ENCODE peak calls at places on chromosome 2, in four cellular contexts. Z is astrocyte, D is Karpas-422, G is neuronal stem cell. Y is an unnamed sample.

GRCh38 chr2:151569167-151569566 is 159.5 kb downstream of the RIF1 start:
- DNase-seq in D (no peak), Z (no peak), G (no peak), Y (peak)

GRCh38 chr2:241551998-241552737 is 6.4 kb upstream of the BOK start:
- DNase-seq in D (no peak), Z (no peak), G (no peak), Y (peak)

GRCh38 chr2:46836295-46837111 is 79.1 kb downstream of the MCFD2 start:
- DNase-seq in Z (peak), D (no peak), G (no peak), Y (no peak)

GRCh38 chr2:42928692-42929576 is 136.6 kb upstream of the HAAO start:
- DNase-seq in D (peak), G (peak), Z (no peak), Y (no peak)

GRCh38 chr2:153096272-153096671 is 377.9 kb downstream of the ARL6IP6 start:
- DNase-seq in Z (no peak), D (no peak), G (no peak), Y (no peak)

GRCh38 chr2:33528551-33528950 is 52.1 kb downstream of the RASGRP3 start:
- DNase-seq in D (peak), Z (no peak), G (no peak), Y (no peak)

GRCh38 chr2:57692395-57692794 is 354.2 kb upstream of the VRK2 start:
- DNase-seq in D (no peak), G (no peak), Z (no peak), Y (no peak)

GRCh38 chr2:241762321-241762932 is 14.2 kb upstream of the GAL3ST2 start:
- DNase-seq in D (no peak), G (no peak), Z (no peak), Y (no peak)

GRCh38 chr2:73920577-73921545 is 5.8 kb upstream of the DGUOK start:
- DNase-seq in Z (no peak), D (peak), G (peak), Y (peak)

GRCh38 chr2:219633276-219634065 is 6.0 kb downstream of the SLC4A3 start:
- DNase-seq in G (no peak), D (no peak), Z (no peak), Y (no peak)

GRCh38 chr2:55097462-55098410 is 47.5 kb upstream of the RTN4 start:
- DNase-seq in Z (peak), G (no peak), D (no peak), Y (peak)

GRCh38 chr2:238493411-238493810 is 66.7 kb downstream of the ASB1 start:
- DNase-seq in G (no peak), D (no peak), Z (no peak), Y (no peak)

GRCh38 chr2:14633451-14634211 is 1.1 kb downstream of the LRATD1 start:
- DNase-seq in D (no peak), Z (no peak), G (peak), Y (no peak)

GRCh38 chr2:73939419-73939818 is 12.7 kb downstream of the DGUOK start:
- DNase-seq in Z (peak), G (no peak), D (no peak), Y (peak)

GRCh38 chr2:56130463-56131070 is 53.2 kb upstream of the CCDC85A start:
- DNase-seq in D (peak), Z (peak), G (no peak), Y (no peak)

GRCh38 chr2:227366861-227367800 is 12.0 kb downstream of the TM4SF20 start:
- DNase-seq in D (no peak), Z (peak), G (no peak), Y (peak)

GRCh38 chr2:127664065-127664894 is 11.1 kb downstream of the LIMS2 start:
- DNase-seq in G (no peak), Z (no peak), D (no peak), Y (no peak)

GRCh38 chr2:47161475-47161874 is 6.4 kb upstream of the STPG4 start:
- DNase-seq in D (no peak), G (no peak), Z (no peak), Y (no peak)

GRCh38 chr2:63614983-63615945 is 26.5 kb downstream of the MDH1 start:
- DNase-seq in D (no peak), G (no peak), Z (peak), Y (peak)

GRCh38 chr2:237931205-237931721 is 35.6 kb upstream of the UBE2F start:
- DNase-seq in G (no peak), Z (peak), D (no peak), Y (no peak)

GRCh38 chr2:144372484-144373195 is 147.3 kb downstream of the ZEB2 start:
- DNase-seq in G (no peak), Z (no peak), D (peak), Y (no peak)

GRCh38 chr2:165572155-165572554 is 102.7 kb downstream of the CSRNP3 start:
- DNase-seq in D (peak), G (no peak), Z (no peak), Y (no peak)

GRCh38 chr2:74833418-74834233 is at the start of gene HK2:
- DNase-seq in G (peak), Z (peak), D (peak), Y (peak)

GRCh38 chr2:70035344-70035844 is 51.9 kb upstream of the PCBP1 start:
- DNase-seq in Z (peak), D (no peak), G (no peak), Y (no peak)

GRCh38 chr2:70024284-70024683 is 62.9 kb upstream of the ASPRV1 start:
- DNase-seq in G (peak), D (no peak), Z (no peak), Y (no peak)

DNA sequence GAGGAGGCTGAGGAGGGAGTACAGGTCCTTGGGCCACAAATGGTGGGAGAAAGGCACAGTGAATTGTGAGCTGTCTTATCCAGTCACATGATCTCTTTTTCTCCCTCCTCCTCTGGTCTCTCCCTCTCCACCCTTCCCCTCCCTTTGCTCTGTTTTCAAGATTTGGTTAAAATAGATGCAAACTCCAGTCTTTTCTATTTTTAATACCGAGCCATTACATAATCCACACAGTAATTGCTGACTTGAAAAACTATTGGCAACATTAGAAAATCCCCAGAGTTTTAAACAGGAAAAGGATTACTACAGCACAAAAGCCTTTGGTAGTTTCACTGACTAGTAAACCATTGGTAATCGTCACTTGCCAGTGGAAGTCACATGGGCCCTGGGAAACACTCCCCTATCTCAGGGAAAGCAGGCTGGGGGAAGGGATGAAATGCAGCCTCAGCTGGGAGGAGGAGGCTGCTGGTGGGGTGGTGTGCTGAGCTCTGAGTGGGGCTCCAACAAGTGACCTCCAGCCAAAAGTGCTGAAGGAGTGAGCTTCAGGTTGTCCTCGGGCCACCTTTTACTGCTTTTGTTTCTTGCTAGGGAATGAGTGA is 57.4 kb upstream of the PCBP1 start:
- DNase-seq in D (no peak), Z (peak), G (peak), Y (no peak)
- H2AFZ ChIP-seq in D (no peak), Z (no peak), G (peak), Y (no peak)

GRCh38 chr2:202627042-202627441 is 7.7 kb upstream of the FAM117B start:
- DNase-seq in D (no peak), Z (no peak), G (no peak), Y (no peak)
- H2AFZ ChIP-seq in D (no peak), Z (no peak), G (no peak), Y (no peak)

DNA sequence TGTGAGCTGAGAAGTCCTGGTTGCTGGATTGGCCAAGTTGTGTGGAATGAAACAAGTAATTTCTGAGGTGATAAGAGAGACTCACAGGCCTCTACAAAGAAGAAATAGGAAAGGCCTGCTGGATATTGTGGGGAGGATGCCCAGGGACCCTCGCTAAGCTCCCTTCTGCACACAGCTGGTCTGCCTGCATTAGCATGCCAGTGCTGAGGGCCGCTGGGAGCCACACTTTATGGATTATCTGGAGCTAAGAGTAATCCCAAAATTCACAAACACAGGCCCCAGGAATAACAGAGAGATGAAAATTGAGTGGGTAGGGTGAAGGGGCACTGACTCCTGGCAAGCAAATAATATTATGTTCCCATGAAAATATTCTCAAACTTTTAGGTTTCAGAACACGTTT is 114.9 kb upstream of the SIX3 start:
- DNase-seq in G (no peak), Z (no peak), D (no peak), Y (no peak)
- H2AFZ ChIP-seq in G (no peak), Z (no peak), D (no peak), Y (no peak)

GRCh38 chr2:101771911-101772321 is 74.4 kb downstream of the MAP4K4 start:
- DNase-seq in D (no peak), G (no peak), Z (no peak), Y (no peak)
- H2AFZ ChIP-seq in D (no peak), G (no peak), Z (no peak), Y (no peak)

DNA sequence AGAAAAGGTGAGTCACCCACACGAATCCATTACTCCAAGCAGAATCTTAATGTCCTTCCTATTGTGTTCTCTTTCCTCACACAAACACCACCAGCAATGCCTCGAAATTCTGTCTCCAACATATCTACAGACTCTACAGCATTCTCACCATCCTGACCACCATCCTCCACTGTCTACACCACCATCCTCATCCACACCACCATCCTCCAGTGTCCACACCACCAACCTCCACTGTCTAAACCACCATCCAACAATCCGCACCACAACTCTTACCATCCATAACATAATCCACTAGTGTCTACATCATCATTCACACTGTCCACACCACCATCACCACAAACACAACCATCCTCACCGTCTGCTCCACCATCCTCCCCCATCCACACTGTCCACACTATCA is 121.6 kb upstream of the ALKAL2 start:
- DNase-seq in Z (no peak), G (no peak), D (no peak), Y (no peak)
- H2AFZ ChIP-seq in Z (peak), G (no peak), D (no peak), Y (no peak)

GRCh38 chr2:121682396-121683298 is 33.4 kb upstream of the CLASP1 start:
- DNase-seq in G (no peak), D (peak), Z (no peak), Y (no peak)
- H2AFZ ChIP-seq in G (no peak), D (no peak), Z (no peak), Y (no peak)

Y was measured in trophoblast cell.